ENCODE peak calls at places on chromosome 16, in nine cellular contexts. One of them, this sample, is unnamed.

GRCh38 chr16:79723583-79724168 is 123.1 kb upstream of the MAF start:
- DNase-seq in fibroblast of pulmonary artery: no peak
- DNase-seq in retinal pigment epithelial cell: peak; percentile 67
- DNase-seq in CD8-positive, alpha-beta memory T cell: no peak
- DNase-seq in pancreas: peak; percentile 59
- DNase-seq in right atrium auricular region: no peak
- DNase-seq in heart left ventricle: no peak
- DNase-seq in lung: no peak
- DNase-seq in neural progenitor cell: peak; percentile 98
- DNase-seq in this sample: no peak

GRCh38 chr16:4521971-4522623 is 16.5 kb downstream of the CDIP1 start:
- DNase-seq in fibroblast of pulmonary artery: peak; percentile 17
- DNase-seq in retinal pigment epithelial cell: no peak
- DNase-seq in CD8-positive, alpha-beta memory T cell: no peak
- DNase-seq in pancreas: no peak
- DNase-seq in right atrium auricular region: no peak
- DNase-seq in heart left ventricle: peak; percentile 50
- DNase-seq in lung: no peak
- DNase-seq in neural progenitor cell: peak; percentile 54
- DNase-seq in this sample: no peak

GRCh38 chr16:84569382-84569987 is 48.4 kb downstream of the COTL1 start:
- DNase-seq in fibroblast of pulmonary artery: peak; percentile 41
- DNase-seq in retinal pigment epithelial cell: no peak
- DNase-seq in CD8-positive, alpha-beta memory T cell: no peak
- DNase-seq in pancreas: no peak
- DNase-seq in right atrium auricular region: no peak
- DNase-seq in heart left ventricle: no peak
- DNase-seq in lung: peak; percentile 40
- DNase-seq in neural progenitor cell: no peak
- DNase-seq in this sample: no peak

GRCh38 chr16:61858996-61859395 is 177.2 kb downstream of the CDH8 start:
- DNase-seq in fibroblast of pulmonary artery: peak; percentile 44
- DNase-seq in retinal pigment epithelial cell: no peak
- DNase-seq in CD8-positive, alpha-beta memory T cell: no peak
- DNase-seq in pancreas: no peak
- DNase-seq in right atrium auricular region: no peak
- DNase-seq in heart left ventricle: no peak
- DNase-seq in lung: no peak
- DNase-seq in neural progenitor cell: no peak
- DNase-seq in this sample: peak; percentile 38

GRCh38 chr16:13742929-13743328 is 177.0 kb upstream of the ERCC4 start:
- DNase-seq in fibroblast of pulmonary artery: no peak
- DNase-seq in retinal pigment epithelial cell: no peak
- DNase-seq in CD8-positive, alpha-beta memory T cell: no peak
- DNase-seq in pancreas: no peak
- DNase-seq in right atrium auricular region: no peak
- DNase-seq in heart left ventricle: no peak
- DNase-seq in lung: no peak
- DNase-seq in neural progenitor cell: no peak
- DNase-seq in this sample: no peak

GRCh38 chr16:66146689-66147330 is 219.7 kb upstream of the CDH5 start:
- DNase-seq in fibroblast of pulmonary artery: no peak
- DNase-seq in retinal pigment epithelial cell: no peak
- DNase-seq in CD8-positive, alpha-beta memory T cell: no peak
- DNase-seq in pancreas: no peak
- DNase-seq in right atrium auricular region: no peak
- DNase-seq in heart left ventricle: no peak
- DNase-seq in lung: no peak
- DNase-seq in neural progenitor cell: no peak
- DNase-seq in this sample: no peak

GRCh38 chr16:49620158-49620867 is 235.6 kb downstream of the ZNF423 start:
- DNase-seq in fibroblast of pulmonary artery: peak; percentile 78
- DNase-seq in retinal pigment epithelial cell: no peak
- DNase-seq in CD8-positive, alpha-beta memory T cell: no peak
- DNase-seq in pancreas: peak; percentile 82
- DNase-seq in right atrium auricular region: peak; percentile 92
- DNase-seq in heart left ventricle: peak; percentile 93
- DNase-seq in lung: peak; percentile 40
- DNase-seq in neural progenitor cell: no peak
- DNase-seq in this sample: peak; percentile 12

GRCh38 chr16:87549627-87550509 is 52.4 kb upstream of the JPH3 start:
- DNase-seq in fibroblast of pulmonary artery: no peak
- DNase-seq in retinal pigment epithelial cell: no peak
- DNase-seq in CD8-positive, alpha-beta memory T cell: no peak
- DNase-seq in pancreas: no peak
- DNase-seq in right atrium auricular region: no peak
- DNase-seq in heart left ventricle: no peak
- DNase-seq in lung: no peak
- DNase-seq in neural progenitor cell: no peak
- DNase-seq in this sample: no peak

GRCh38 chr16:87602005-87602790 is at the start of gene JPH3:
- DNase-seq in fibroblast of pulmonary artery: no peak
- DNase-seq in retinal pigment epithelial cell: no peak
- DNase-seq in CD8-positive, alpha-beta memory T cell: no peak
- DNase-seq in pancreas: no peak
- DNase-seq in right atrium auricular region: no peak
- DNase-seq in heart left ventricle: no peak
- DNase-seq in lung: no peak
- DNase-seq in neural progenitor cell: peak; percentile 80
- DNase-seq in this sample: no peak

GRCh38 chr16:87552772-87553171 is 49.5 kb upstream of the JPH3 start:
- DNase-seq in fibroblast of pulmonary artery: no peak
- DNase-seq in retinal pigment epithelial cell: no peak
- DNase-seq in CD8-positive, alpha-beta memory T cell: no peak
- DNase-seq in pancreas: no peak
- DNase-seq in right atrium auricular region: no peak
- DNase-seq in heart left ventricle: no peak
- DNase-seq in lung: no peak
- DNase-seq in neural progenitor cell: no peak
- DNase-seq in this sample: no peak

GRCh38 chr16:73142995-73143394 is 95.1 kb upstream of the ZFHX3 start:
- DNase-seq in fibroblast of pulmonary artery: no peak
- DNase-seq in retinal pigment epithelial cell: no peak
- DNase-seq in CD8-positive, alpha-beta memory T cell: no peak
- DNase-seq in pancreas: no peak
- DNase-seq in right atrium auricular region: no peak
- DNase-seq in heart left ventricle: no peak
- DNase-seq in lung: no peak
- DNase-seq in neural progenitor cell: no peak
- DNase-seq in this sample: no peak

GRCh38 chr16:11202260-11203091 is 53.5 kb downstream of the SOCS1 start:
- DNase-seq in fibroblast of pulmonary artery: no peak
- DNase-seq in retinal pigment epithelial cell: no peak
- DNase-seq in CD8-positive, alpha-beta memory T cell: no peak
- DNase-seq in pancreas: no peak
- DNase-seq in right atrium auricular region: no peak
- DNase-seq in heart left ventricle: no peak
- DNase-seq in lung: no peak
- DNase-seq in neural progenitor cell: peak; percentile 23
- DNase-seq in this sample: no peak

GRCh38 chr16:53433509-53433908 is 762 bp upstream of the RBL2 start:
- DNase-seq in fibroblast of pulmonary artery: no peak
- DNase-seq in retinal pigment epithelial cell: no peak
- DNase-seq in CD8-positive, alpha-beta memory T cell: no peak
- DNase-seq in pancreas: no peak
- DNase-seq in right atrium auricular region: no peak
- DNase-seq in heart left ventricle: no peak
- DNase-seq in lung: peak; percentile 61
- DNase-seq in neural progenitor cell: peak; percentile 6
- DNase-seq in this sample: no peak

GRCh38 chr16:53429221-53429943 is 4.9 kb upstream of the RBL2 start:
- DNase-seq in fibroblast of pulmonary artery: peak; percentile 77
- DNase-seq in retinal pigment epithelial cell: peak; percentile 14
- DNase-seq in CD8-positive, alpha-beta memory T cell: no peak
- DNase-seq in pancreas: no peak
- DNase-seq in right atrium auricular region: no peak
- DNase-seq in heart left ventricle: no peak
- DNase-seq in lung: no peak
- DNase-seq in neural progenitor cell: no peak
- DNase-seq in this sample: no peak

GRCh38 chr16:53433930-53434435 is 288 bp upstream of the RBL2 start:
- DNase-seq in fibroblast of pulmonary artery: peak; percentile 83
- DNase-seq in retinal pigment epithelial cell: no peak
- DNase-seq in CD8-positive, alpha-beta memory T cell: no peak
- DNase-seq in pancreas: no peak
- DNase-seq in right atrium auricular region: peak; percentile 87
- DNase-seq in heart left ventricle: peak; percentile 90
- DNase-seq in lung: no peak
- DNase-seq in neural progenitor cell: no peak
- DNase-seq in this sample: no peak

GRCh38 chr16:53430363-53430762 is 3.9 kb upstream of the RBL2 start:
- DNase-seq in fibroblast of pulmonary artery: no peak
- DNase-seq in retinal pigment epithelial cell: no peak
- DNase-seq in CD8-positive, alpha-beta memory T cell: no peak
- DNase-seq in pancreas: no peak
- DNase-seq in right atrium auricular region: no peak
- DNase-seq in heart left ventricle: no peak
- DNase-seq in lung: no peak
- DNase-seq in neural progenitor cell: no peak
- DNase-seq in this sample: no peak

DNA sequence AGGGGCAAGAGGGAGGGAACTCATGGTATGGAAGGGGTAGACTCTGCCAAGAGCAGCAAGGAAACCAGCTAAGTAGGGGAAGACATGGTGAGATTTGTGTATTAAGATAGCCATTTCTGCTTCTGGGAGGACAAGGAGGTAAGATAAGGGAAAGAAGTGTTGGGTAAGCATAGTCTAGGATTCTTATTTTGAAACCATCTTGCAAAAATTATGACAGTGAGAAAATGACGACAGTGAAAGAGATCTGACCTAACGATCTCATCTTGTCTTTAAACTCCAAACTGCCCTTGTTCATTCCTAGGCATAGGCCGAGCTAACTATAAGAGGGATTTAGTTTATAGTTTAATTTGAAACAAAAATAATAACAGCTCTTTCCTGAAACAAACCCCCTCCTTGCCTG is 5.6 kb upstream of the RBL2 start:
- DNase-seq in fibroblast of pulmonary artery: no peak
- DNase-seq in retinal pigment epithelial cell: no peak
- DNase-seq in CD8-positive, alpha-beta memory T cell: no peak
- DNase-seq in pancreas: no peak
- DNase-seq in right atrium auricular region: no peak
- DNase-seq in heart left ventricle: no peak
- DNase-seq in lung: no peak
- DNase-seq in neural progenitor cell: no peak
- DNase-seq in this sample: no peak
- H3K4me3 ChIP-seq in fibroblast of pulmonary artery: no peak overlapping the region
- H3K4me3 ChIP-seq in retinal pigment epithelial cell: no peak overlapping the region
- H3K4me3 ChIP-seq in CD8-positive, alpha-beta memory T cell: no peak overlapping the region
- H3K4me3 ChIP-seq in pancreas: no peak overlapping the region
- H3K4me3 ChIP-seq in right atrium auricular region: no peak overlapping the region
- H3K4me3 ChIP-seq in heart left ventricle: no peak overlapping the region
- H3K4me3 ChIP-seq in lung: no peak overlapping the region
- H3K4me3 ChIP-seq in neural progenitor cell: no peak overlapping the region
- H3K4me3 ChIP-seq in this sample: no peak overlapping the region

GRCh38 chr16:85570213-85570734 is 42.8 kb upstream of the GSE1 start:
- DNase-seq in fibroblast of pulmonary artery: no peak
- DNase-seq in retinal pigment epithelial cell: no peak
- DNase-seq in CD8-positive, alpha-beta memory T cell: peak; percentile 15
- DNase-seq in pancreas: no peak
- DNase-seq in right atrium auricular region: no peak
- DNase-seq in heart left ventricle: no peak
- DNase-seq in lung: no peak
- DNase-seq in neural progenitor cell: no peak
- DNase-seq in this sample: no peak
- H3K4me3 ChIP-seq in fibroblast of pulmonary artery: no peak overlapping the region
- H3K4me3 ChIP-seq in retinal pigment epithelial cell: no peak overlapping the region
- H3K4me3 ChIP-seq in CD8-positive, alpha-beta memory T cell: peak overlapping the region; percentile 48
- H3K4me3 ChIP-seq in pancreas: no peak overlapping the region
- H3K4me3 ChIP-seq in right atrium auricular region: no peak overlapping the region
- H3K4me3 ChIP-seq in heart left ventricle: no peak overlapping the region
- H3K4me3 ChIP-seq in lung: no peak overlapping the region
- H3K4me3 ChIP-seq in neural progenitor cell: no peak overlapping the region
- H3K4me3 ChIP-seq in this sample: no peak overlapping the region

GRCh38 chr16:84718-85452 is 6.9 kb downstream of the MPG start:
- DNase-seq in fibroblast of pulmonary artery: peak; percentile 93
- DNase-seq in retinal pigment epithelial cell: peak; percentile 77
- DNase-seq in CD8-positive, alpha-beta memory T cell: no peak
- DNase-seq in pancreas: no peak
- DNase-seq in right atrium auricular region: peak; percentile 90
- DNase-seq in heart left ventricle: peak; percentile 81
- DNase-seq in lung: peak; percentile 60
- DNase-seq in neural progenitor cell: no peak
- DNase-seq in this sample: peak; percentile 70
- H3K4me3 ChIP-seq in fibroblast of pulmonary artery: no peak overlapping the region
- H3K4me3 ChIP-seq in retinal pigment epithelial cell: no peak overlapping the region
- H3K4me3 ChIP-seq in CD8-positive, alpha-beta memory T cell: no peak overlapping the region
- H3K4me3 ChIP-seq in pancreas: no peak overlapping the region
- H3K4me3 ChIP-seq in right atrium auricular region: no peak overlapping the region
- H3K4me3 ChIP-seq in heart left ventricle: no peak overlapping the region
- H3K4me3 ChIP-seq in lung: no peak overlapping the region
- H3K4me3 ChIP-seq in neural progenitor cell: no peak overlapping the region
- H3K4me3 ChIP-seq in this sample: no peak overlapping the region

DNA sequence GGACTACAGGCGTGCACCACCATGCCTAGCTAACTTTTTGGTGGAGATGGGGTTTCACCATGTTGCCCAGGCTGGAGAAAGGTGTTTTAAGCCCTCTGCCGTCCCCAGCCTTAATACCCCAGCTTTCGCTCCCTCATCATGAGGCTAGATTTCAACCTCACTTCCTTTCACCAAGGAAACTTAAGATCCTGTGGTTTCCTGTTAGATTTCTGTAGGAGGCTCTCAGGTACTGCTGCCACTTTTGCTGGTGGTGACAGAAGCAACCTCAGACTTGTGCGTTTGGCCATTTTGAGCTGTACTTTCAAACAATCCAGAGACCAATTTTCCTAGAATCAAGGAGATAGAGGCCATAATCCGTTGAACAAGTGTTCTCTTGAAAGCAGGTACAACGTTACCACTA is 36.2 kb downstream of the MPHOSPH6 start:
- DNase-seq in fibroblast of pulmonary artery: no peak
- DNase-seq in retinal pigment epithelial cell: no peak
- DNase-seq in CD8-positive, alpha-beta memory T cell: no peak
- DNase-seq in pancreas: no peak
- DNase-seq in right atrium auricular region: no peak
- DNase-seq in heart left ventricle: no peak
- DNase-seq in lung: no peak
- DNase-seq in neural progenitor cell: no peak
- DNase-seq in this sample: no peak
- H3K4me3 ChIP-seq in fibroblast of pulmonary artery: no peak overlapping the region
- H3K4me3 ChIP-seq in retinal pigment epithelial cell: no peak overlapping the region
- H3K4me3 ChIP-seq in CD8-positive, alpha-beta memory T cell: peak overlapping the region; percentile 7
- H3K4me3 ChIP-seq in pancreas: no peak overlapping the region
- H3K4me3 ChIP-seq in right atrium auricular region: no peak overlapping the region
- H3K4me3 ChIP-seq in heart left ventricle: no peak overlapping the region
- H3K4me3 ChIP-seq in lung: no peak overlapping the region
- H3K4me3 ChIP-seq in neural progenitor cell: no peak overlapping the region
- H3K4me3 ChIP-seq in this sample: no peak overlapping the region

GRCh38 chr16:86507173-86508027 is 2.9 kb upstream of the FOXF1 start:
- DNase-seq in fibroblast of pulmonary artery: no peak
- DNase-seq in retinal pigment epithelial cell: no peak
- DNase-seq in CD8-positive, alpha-beta memory T cell: no peak
- DNase-seq in pancreas: no peak
- DNase-seq in right atrium auricular region: no peak
- DNase-seq in heart left ventricle: no peak
- DNase-seq in lung: no peak
- DNase-seq in neural progenitor cell: no peak
- DNase-seq in this sample: no peak
- H3K4me3 ChIP-seq in fibroblast of pulmonary artery: no peak overlapping the region
- H3K4me3 ChIP-seq in retinal pigment epithelial cell: no peak overlapping the region
- H3K4me3 ChIP-seq in CD8-positive, alpha-beta memory T cell: no peak overlapping the region
- H3K4me3 ChIP-seq in pancreas: no peak overlapping the region
- H3K4me3 ChIP-seq in right atrium auricular region: no peak overlapping the region
- H3K4me3 ChIP-seq in heart left ventricle: no peak overlapping the region
- H3K4me3 ChIP-seq in lung: peak overlapping the region; percentile 72
- H3K4me3 ChIP-seq in neural progenitor cell: no peak overlapping the region
- H3K4me3 ChIP-seq in this sample: peak overlapping the region; percentile 64

GRCh38 chr16:20898938-20899502 is 1.1 kb downstream of the DCUN1D3 start:
- DNase-seq in fibroblast of pulmonary artery: peak; percentile 80
- DNase-seq in retinal pigment epithelial cell: no peak
- DNase-seq in CD8-positive, alpha-beta memory T cell: no peak
- DNase-seq in pancreas: no peak
- DNase-seq in right atrium auricular region: no peak
- DNase-seq in heart left ventricle: no peak
- DNase-seq in lung: no peak
- DNase-seq in neural progenitor cell: no peak
- DNase-seq in this sample: peak; percentile 73
- H3K4me3 ChIP-seq in fibroblast of pulmonary artery: peak overlapping the region; percentile 82
- H3K4me3 ChIP-seq in retinal pigment epithelial cell: peak overlapping the region; percentile 91
- H3K4me3 ChIP-seq in CD8-positive, alpha-beta memory T cell: peak overlapping the region; percentile 91
- H3K4me3 ChIP-seq in pancreas: peak overlapping the region; percentile 62
- H3K4me3 ChIP-seq in right atrium auricular region: peak overlapping the region; percentile 68
- H3K4me3 ChIP-seq in heart left ventricle: peak overlapping the region; percentile 77
- H3K4me3 ChIP-seq in lung: no peak overlapping the region
- H3K4me3 ChIP-seq in neural progenitor cell: peak overlapping the region; percentile 89
- H3K4me3 ChIP-seq in this sample: peak overlapping the region; percentile 94

This sample was measured in AG04449.